ENCODE peak calls at places on chromosome 17, in ten cellular contexts. One of them, this sample, is unnamed.

GRCh38 chr17:1899403-1900000 is 69.7 kb downstream of the RPA1 start:
- DNase-seq in breast epithelium: no peak
- DNase-seq in adrenal gland: no peak
- DNase-seq in mammary epithelial cell: no peak
- DNase-seq in sigmoid colon: no peak
- DNase-seq in heart right ventricle: no peak
- DNase-seq in stomach: no peak
- DNase-seq in thoracic aorta: no peak
- DNase-seq in heart left ventricle: no peak
- DNase-seq in choroid plexus epithelial cell: no peak
- DNase-seq in this sample: no peak

GRCh38 chr17:76714822-76715461 is 4.2 kb upstream of the MXRA7 start:
- DNase-seq in breast epithelium: no peak
- DNase-seq in heart left ventricle: peak
- DNase-seq in mammary epithelial cell: no peak
- DNase-seq in stomach: peak
- DNase-seq in choroid plexus epithelial cell: peak
- DNase-seq in thoracic aorta: no peak
- DNase-seq in heart right ventricle: peak
- DNase-seq in sigmoid colon: peak
- DNase-seq in adrenal gland: peak
- DNase-seq in this sample: no peak

GRCh38 chr17:67386965-67387551 is 10.0 kb downstream of the PITPNC1 start:
- DNase-seq in sigmoid colon: no peak
- DNase-seq in stomach: peak
- DNase-seq in thoracic aorta: no peak
- DNase-seq in heart left ventricle: peak
- DNase-seq in heart right ventricle: no peak
- DNase-seq in breast epithelium: no peak
- DNase-seq in adrenal gland: peak
- DNase-seq in choroid plexus epithelial cell: peak
- DNase-seq in mammary epithelial cell: peak
- DNase-seq in this sample: no peak

GRCh38 chr17:68614718-68615117 is 13.6 kb upstream of the FAM20A start:
- DNase-seq in heart left ventricle: no peak
- DNase-seq in breast epithelium: no peak
- DNase-seq in choroid plexus epithelial cell: no peak
- DNase-seq in adrenal gland: no peak
- DNase-seq in stomach: peak
- DNase-seq in sigmoid colon: no peak
- DNase-seq in thoracic aorta: no peak
- DNase-seq in heart right ventricle: no peak
- DNase-seq in mammary epithelial cell: no peak
- DNase-seq in this sample: no peak

GRCh38 chr17:28402224-28402630 is 3.8 kb downstream of the SLC46A1 start:
- DNase-seq in thoracic aorta: no peak
- DNase-seq in sigmoid colon: no peak
- DNase-seq in stomach: no peak
- DNase-seq in heart right ventricle: no peak
- DNase-seq in mammary epithelial cell: peak
- DNase-seq in choroid plexus epithelial cell: no peak
- DNase-seq in breast epithelium: no peak
- DNase-seq in heart left ventricle: no peak
- DNase-seq in adrenal gland: no peak
- DNase-seq in this sample: peak

GRCh38 chr17:57458718-57459285 is 202.5 kb downstream of the MSI2 start:
- DNase-seq in thoracic aorta: no peak
- DNase-seq in heart left ventricle: no peak
- DNase-seq in heart right ventricle: no peak
- DNase-seq in sigmoid colon: no peak
- DNase-seq in choroid plexus epithelial cell: no peak
- DNase-seq in breast epithelium: no peak
- DNase-seq in stomach: no peak
- DNase-seq in mammary epithelial cell: no peak
- DNase-seq in adrenal gland: no peak
- DNase-seq in this sample: no peak

GRCh38 chr17:27207073-27207511 is 86.8 kb upstream of the WSB1 start:
- DNase-seq in heart right ventricle: no peak
- DNase-seq in sigmoid colon: no peak
- DNase-seq in adrenal gland: no peak
- DNase-seq in breast epithelium: no peak
- DNase-seq in stomach: no peak
- DNase-seq in heart left ventricle: no peak
- DNase-seq in mammary epithelial cell: peak
- DNase-seq in thoracic aorta: no peak
- DNase-seq in choroid plexus epithelial cell: peak
- DNase-seq in this sample: no peak

GRCh38 chr17:71438631-71439146 is 682.1 kb upstream of the SOX9 start:
- DNase-seq in breast epithelium: no peak
- DNase-seq in thoracic aorta: no peak
- DNase-seq in stomach: no peak
- DNase-seq in mammary epithelial cell: peak
- DNase-seq in adrenal gland: no peak
- DNase-seq in heart left ventricle: no peak
- DNase-seq in choroid plexus epithelial cell: peak
- DNase-seq in heart right ventricle: no peak
- DNase-seq in sigmoid colon: no peak
- DNase-seq in this sample: no peak

GRCh38 chr17:59257101-59257500 is 36.8 kb downstream of the GDPD1 start:
- DNase-seq in heart right ventricle: no peak
- DNase-seq in stomach: no peak
- DNase-seq in thoracic aorta: no peak
- DNase-seq in adrenal gland: no peak
- DNase-seq in breast epithelium: no peak
- DNase-seq in mammary epithelial cell: no peak
- DNase-seq in sigmoid colon: no peak
- DNase-seq in heart left ventricle: no peak
- DNase-seq in choroid plexus epithelial cell: no peak
- DNase-seq in this sample: no peak

GRCh38 chr17:17971431-17972125 is 622 bp downstream of the TOM1L2 start:
- DNase-seq in heart right ventricle: peak
- DNase-seq in sigmoid colon: peak
- DNase-seq in breast epithelium: no peak
- DNase-seq in thoracic aorta: no peak
- DNase-seq in adrenal gland: peak
- DNase-seq in mammary epithelial cell: no peak
- DNase-seq in heart left ventricle: peak
- DNase-seq in choroid plexus epithelial cell: no peak
- DNase-seq in stomach: peak
- DNase-seq in this sample: peak

DNA sequence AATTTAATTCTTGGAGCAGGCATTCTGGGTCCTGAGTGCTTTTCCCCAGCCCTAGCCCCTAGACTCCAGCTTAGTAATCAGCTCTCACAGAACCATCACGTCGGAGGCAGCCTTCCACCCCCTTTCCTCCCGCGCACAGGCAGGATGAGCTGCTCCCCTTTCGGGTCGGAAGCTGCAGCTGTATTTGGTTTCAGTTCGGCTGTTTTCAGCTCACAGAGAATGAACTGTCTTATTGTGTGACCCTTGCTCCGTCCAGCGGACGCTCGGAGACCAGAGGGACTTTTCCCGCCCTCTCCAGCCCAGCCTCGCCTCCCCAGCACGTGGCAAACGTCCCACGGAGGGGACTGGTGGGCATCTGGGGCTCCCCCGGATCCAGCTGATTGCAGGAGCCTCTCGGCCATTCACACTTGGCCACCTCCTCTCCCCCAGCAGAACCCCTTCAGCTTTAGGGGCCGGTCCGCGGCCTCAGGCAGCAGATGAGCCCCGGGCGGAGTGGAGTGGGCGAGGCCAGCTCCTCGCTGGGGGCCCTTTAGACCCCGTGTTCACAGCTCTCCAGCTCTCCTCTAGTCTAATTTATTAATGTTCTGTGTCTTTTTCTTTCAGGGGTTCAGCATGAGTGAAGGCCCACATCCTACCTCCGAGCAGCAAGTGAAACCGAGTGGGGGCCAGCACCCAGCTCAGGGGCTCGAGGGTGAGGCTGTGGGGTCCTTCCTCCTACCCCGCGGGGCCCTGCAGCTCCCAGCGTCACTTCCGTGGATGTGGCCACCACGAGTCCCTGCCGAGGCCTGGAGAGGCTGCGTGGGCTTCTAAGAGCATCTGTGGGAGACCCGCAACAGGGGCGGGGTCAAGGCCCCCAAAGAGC is 863 bp upstream of the UTS2R start:
- DNase-seq in mammary epithelial cell: no peak
- DNase-seq in heart right ventricle: no peak
- DNase-seq in choroid plexus epithelial cell: peak
- DNase-seq in sigmoid colon: no peak
- DNase-seq in adrenal gland: no peak
- DNase-seq in breast epithelium: no peak
- DNase-seq in thoracic aorta: no peak
- DNase-seq in stomach: no peak
- DNase-seq in heart left ventricle: no peak
- DNase-seq in this sample: peak
- TF ChIP-seq CTCF in mammary epithelial cell: no peak
- TF ChIP-seq CTCF in heart right ventricle: no peak
- TF ChIP-seq CTCF in choroid plexus epithelial cell: no peak
- TF ChIP-seq CTCF in sigmoid colon: no peak
- TF ChIP-seq CTCF in adrenal gland: no peak
- TF ChIP-seq CTCF in breast epithelium: no peak
- TF ChIP-seq CTCF in thoracic aorta: no peak
- TF ChIP-seq CTCF in stomach: no peak
- TF ChIP-seq CTCF in heart left ventricle: no peak
- TF ChIP-seq CTCF in this sample: no peak

GRCh38 chr17:81403040-81403467 is 7.8 kb downstream of the BAHCC1 start:
- DNase-seq in stomach: no peak
- DNase-seq in thoracic aorta: no peak
- DNase-seq in breast epithelium: no peak
- DNase-seq in heart left ventricle: no peak
- DNase-seq in choroid plexus epithelial cell: peak
- DNase-seq in sigmoid colon: no peak
- DNase-seq in heart right ventricle: no peak
- DNase-seq in mammary epithelial cell: no peak
- DNase-seq in adrenal gland: no peak
- DNase-seq in this sample: no peak
- TF ChIP-seq CTCF in stomach: no peak
- TF ChIP-seq CTCF in thoracic aorta: peak
- TF ChIP-seq CTCF in breast epithelium: no peak
- TF ChIP-seq CTCF in heart left ventricle: no peak
- TF ChIP-seq CTCF in choroid plexus epithelial cell: peak
- TF ChIP-seq CTCF in sigmoid colon: no peak
- TF ChIP-seq CTCF in heart right ventricle: peak
- TF ChIP-seq CTCF in mammary epithelial cell: no peak
- TF ChIP-seq CTCF in adrenal gland: no peak
- TF ChIP-seq CTCF in this sample: peak

GRCh38 chr17:40443196-40443987 is at the start of gene IGFBP4:
- DNase-seq in adrenal gland: peak
- DNase-seq in stomach: peak
- DNase-seq in mammary epithelial cell: peak
- DNase-seq in choroid plexus epithelial cell: peak
- DNase-seq in heart left ventricle: peak
- DNase-seq in breast epithelium: peak
- DNase-seq in thoracic aorta: no peak
- DNase-seq in heart right ventricle: peak
- DNase-seq in sigmoid colon: peak
- DNase-seq in this sample: no peak

GRCh38 chr17:40447148-40447644 is 3.9 kb downstream of the IGFBP4 start:
- DNase-seq in choroid plexus epithelial cell: peak
- DNase-seq in sigmoid colon: peak
- DNase-seq in heart right ventricle: peak
- DNase-seq in stomach: no peak
- DNase-seq in thoracic aorta: no peak
- DNase-seq in adrenal gland: no peak
- DNase-seq in mammary epithelial cell: no peak
- DNase-seq in breast epithelium: no peak
- DNase-seq in heart left ventricle: no peak
- DNase-seq in this sample: no peak

GRCh38 chr17:40442392-40443195 is 656 bp upstream of the IGFBP4 start:
- DNase-seq in adrenal gland: no peak
- DNase-seq in mammary epithelial cell: no peak
- DNase-seq in heart right ventricle: peak
- DNase-seq in heart left ventricle: peak
- DNase-seq in choroid plexus epithelial cell: peak
- DNase-seq in thoracic aorta: no peak
- DNase-seq in breast epithelium: no peak
- DNase-seq in sigmoid colon: peak
- DNase-seq in stomach: no peak
- DNase-seq in this sample: no peak

GRCh38 chr17:40445769-40446468 is 2.7 kb downstream of the IGFBP4 start:
- DNase-seq in mammary epithelial cell: no peak
- DNase-seq in stomach: no peak
- DNase-seq in breast epithelium: no peak
- DNase-seq in heart right ventricle: no peak
- DNase-seq in sigmoid colon: no peak
- DNase-seq in choroid plexus epithelial cell: peak
- DNase-seq in heart left ventricle: no peak
- DNase-seq in thoracic aorta: no peak
- DNase-seq in adrenal gland: no peak
- DNase-seq in this sample: no peak

DNA sequence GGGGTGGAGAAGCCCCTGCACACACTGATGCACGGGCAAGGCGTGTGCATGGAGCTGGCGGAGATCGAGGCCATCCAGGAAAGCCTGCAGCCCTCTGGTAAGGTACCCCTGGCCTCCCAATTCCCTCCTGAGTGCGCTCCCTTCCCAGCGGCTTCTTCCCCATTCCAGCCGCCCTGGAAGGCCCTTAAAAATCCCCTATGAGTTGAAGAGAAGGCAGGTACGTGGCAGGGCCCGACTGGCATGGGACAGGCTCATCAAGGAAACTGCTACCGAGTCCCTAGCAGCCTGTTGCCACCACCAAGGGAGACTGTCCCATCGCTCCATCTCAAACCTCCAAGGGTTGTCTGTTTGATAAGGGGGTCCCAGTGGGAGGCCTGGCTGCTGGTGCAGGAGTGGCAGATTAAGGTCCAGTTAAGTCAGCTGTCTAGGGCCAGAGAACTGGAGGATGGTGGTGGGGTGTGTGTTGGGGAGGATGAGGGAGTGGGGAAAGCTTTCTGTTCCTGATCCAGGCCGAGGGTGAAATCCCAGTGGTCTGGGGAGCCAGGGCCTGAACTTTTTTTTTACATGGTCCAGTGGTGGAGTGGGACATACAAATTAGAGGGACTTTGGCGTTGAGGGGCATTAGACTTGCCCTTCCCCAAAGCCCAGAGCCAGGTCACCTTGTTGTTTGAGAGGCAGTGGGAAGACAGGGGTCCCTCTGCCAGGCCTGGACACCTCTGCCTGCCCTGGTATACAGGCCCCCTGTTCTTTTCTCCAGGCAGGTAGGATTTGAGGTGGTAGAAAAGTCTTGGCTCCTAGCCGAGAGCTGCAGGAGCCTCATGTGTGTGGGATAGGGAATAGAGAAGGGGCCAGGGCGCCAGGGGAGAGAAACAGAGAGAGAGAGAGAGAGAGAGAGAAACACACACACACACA is 994 bp downstream of the IGFBP4 start:
- DNase-seq in choroid plexus epithelial cell: peak
- DNase-seq in sigmoid colon: no peak
- DNase-seq in breast epithelium: no peak
- DNase-seq in mammary epithelial cell: peak
- DNase-seq in stomach: no peak
- DNase-seq in heart left ventricle: peak
- DNase-seq in thoracic aorta: no peak
- DNase-seq in heart right ventricle: no peak
- DNase-seq in adrenal gland: no peak
- DNase-seq in this sample: no peak
- TF ChIP-seq CTCF in choroid plexus epithelial cell: no peak
- TF ChIP-seq CTCF in sigmoid colon: no peak
- TF ChIP-seq CTCF in breast epithelium: no peak
- TF ChIP-seq CTCF in mammary epithelial cell: no peak
- TF ChIP-seq CTCF in stomach: no peak
- TF ChIP-seq CTCF in heart left ventricle: no peak
- TF ChIP-seq CTCF in thoracic aorta: no peak
- TF ChIP-seq CTCF in heart right ventricle: no peak
- TF ChIP-seq CTCF in adrenal gland: no peak
- TF ChIP-seq CTCF in this sample: peak

GRCh38 chr17:78828470-78829185 is 12.0 kb downstream of the USP36 start:
- DNase-seq in sigmoid colon: peak
- DNase-seq in heart right ventricle: no peak
- DNase-seq in stomach: no peak
- DNase-seq in breast epithelium: no peak
- DNase-seq in mammary epithelial cell: peak
- DNase-seq in thoracic aorta: no peak
- DNase-seq in adrenal gland: peak
- DNase-seq in choroid plexus epithelial cell: peak
- DNase-seq in heart left ventricle: no peak
- DNase-seq in this sample: no peak
- TF ChIP-seq CTCF in sigmoid colon: no peak
- TF ChIP-seq CTCF in heart right ventricle: no peak
- TF ChIP-seq CTCF in stomach: no peak
- TF ChIP-seq CTCF in breast epithelium: no peak
- TF ChIP-seq CTCF in mammary epithelial cell: peak
- TF ChIP-seq CTCF in thoracic aorta: no peak
- TF ChIP-seq CTCF in adrenal gland: peak
- TF ChIP-seq CTCF in choroid plexus epithelial cell: peak
- TF ChIP-seq CTCF in heart left ventricle: no peak
- TF ChIP-seq CTCF in this sample: peak